ENCODE peak calls at places on chromosomes 3 and 15, in ten cellular contexts. E is CD4-positive, alpha-beta memory T cell; Z is mammary epithelial cell; O is mesendoderm; Q is Peyer's patch; H is esophagus squamous epithelium; S is testis; T is DND-41; V is heart right ventricle; M is left ventricle myocardium inferior. U is an unnamed sample. For H3K4me1, the result is how much of the 10 kb centered on the place peaks cover.

GRCh38 chr3:42042747-42043115 is 48.4 kb upstream of the TRAK1 start:
- DNase-seq in E (no peak), Z (no peak), O (no peak), Q (peak), H (no peak), S (no peak), T (no peak), V (no peak), M (no peak), U (no peak)

GRCh38 chr15:73560501-73561117 is 72.6 kb downstream of the NPTN start:
- DNase-seq in E (peak), Z (peak), O (peak), Q (no peak), H (no peak), S (no peak), T (peak), V (peak), M (no peak), U (no peak)

GRCh38 chr3:149844073-149844472 is 31.1 kb downstream of the RNF13 start:
- DNase-seq in E (no peak), Z (no peak), O (no peak), Q (no peak), H (no peak), S (no peak), T (no peak), V (no peak), M (no peak), U (no peak)

GRCh38 chr3:46845860-46846623 is 17.2 kb downstream of the MYL3 start:
- DNase-seq in E (peak), Z (peak), O (peak), Q (peak), H (no peak), S (peak), T (no peak), V (peak), M (peak), U (peak)

GRCh38 chr15:101694261-101694660 is 30.0 kb downstream of the TARS3 start:
- DNase-seq in E (no peak), Z (peak), O (peak), Q (no peak), H (no peak), S (no peak), T (no peak), V (no peak), M (no peak), U (no peak)

GRCh38 chr15:100771745-100772144 is 107.9 kb upstream of the ALDH1A3 start:
- DNase-seq in E (no peak), Z (no peak), O (no peak), Q (peak), H (no peak), S (peak), T (no peak), V (no peak), M (no peak), U (no peak)

GRCh38 chr3:111810909-111811308 is 48.2 kb upstream of the PHLDB2 start:
- DNase-seq in E (no peak), Z (peak), O (no peak), Q (no peak), H (no peak), S (no peak), T (no peak), V (no peak), M (no peak), U (no peak)

GRCh38 chr3:162602619-162603018 is 1106.0 kb downstream of the OTOL1 start:
- DNase-seq in E (no peak), Z (no peak), O (no peak), Q (no peak), H (no peak), S (no peak), T (no peak), V (no peak), M (no peak), U (no peak)

GRCh38 chr15:70308011-70308761 is 210.5 kb upstream of the TLE3 start:
- DNase-seq in E (no peak), Z (no peak), O (no peak), Q (peak), H (no peak), S (no peak), T (peak), V (no peak), M (no peak), U (no peak)

GRCh38 chr3:22016197-22016596 is 265.2 kb upstream of the ZNF385D start:
- DNase-seq in E (no peak), Z (no peak), O (peak), Q (no peak), H (no peak), S (no peak), T (no peak), V (no peak), M (no peak), U (no peak)

GRCh38 chr3:120180731-120181412 is 86.6 kb upstream of the GSK3B start:
- DNase-seq in E (no peak), Z (peak), O (no peak), Q (no peak), H (no peak), S (no peak), T (no peak), V (no peak), M (no peak), U (no peak)

GRCh38 chr3:43894176-43895049 is 203.7 kb downstream of the ABHD5 start:
- DNase-seq in E (no peak), Z (peak), O (peak), Q (peak), H (no peak), S (peak), T (no peak), V (peak), M (peak), U (no peak)

GRCh38 chr15:40787344-40787841 is 17.6 kb downstream of the C15orf62 start:
- DNase-seq in E (peak), Z (peak), O (peak), Q (peak), H (no peak), S (no peak), T (peak), V (no peak), M (no peak), U (no peak)

DNA sequence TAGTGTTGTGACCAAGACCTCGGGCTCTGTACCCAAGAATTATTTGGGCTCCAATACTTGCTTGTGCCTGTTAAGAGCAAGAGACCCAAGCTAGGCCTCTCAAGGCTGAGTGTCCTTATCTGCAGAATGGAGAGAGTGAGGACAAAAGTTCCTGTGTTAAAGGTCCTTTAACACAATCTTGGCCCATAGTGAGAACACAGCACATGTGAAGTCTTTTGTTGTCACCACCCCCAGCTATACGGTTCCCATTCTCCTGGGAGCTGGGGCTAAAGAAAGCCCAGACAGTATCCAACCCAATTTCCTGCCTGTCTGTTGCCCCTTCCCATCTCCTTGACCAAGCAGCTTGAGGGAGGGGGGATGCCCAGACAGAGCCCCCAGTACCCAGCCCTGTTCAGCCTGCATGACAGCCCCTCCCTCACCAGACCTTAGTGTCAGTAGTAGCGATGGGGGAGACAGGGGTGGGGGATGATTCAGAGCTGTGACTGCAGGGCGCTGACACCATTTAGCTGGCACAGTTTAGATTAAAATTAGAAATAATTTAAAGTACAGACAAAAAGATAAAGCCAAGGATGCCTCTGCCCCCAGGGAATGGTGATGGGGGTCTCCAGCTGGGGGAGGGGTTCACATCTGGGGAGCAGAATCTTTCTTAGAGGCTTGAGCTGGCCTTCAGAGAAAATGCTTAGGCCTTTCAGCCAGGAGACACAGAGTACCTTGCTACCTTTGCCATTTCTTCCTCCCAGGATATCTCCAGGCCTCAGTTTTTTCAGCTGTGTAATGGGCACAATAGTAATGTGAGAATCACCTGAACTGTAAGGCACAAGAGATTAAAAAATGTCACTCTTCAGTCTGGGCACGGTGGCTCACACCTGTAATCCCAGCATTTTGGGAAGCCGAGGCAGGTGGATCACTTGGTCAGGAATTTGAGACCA is 2.7 kb downstream of the PRKCD start:
- DNase-seq in E (no peak), Z (no peak), O (peak), Q (no peak), H (no peak), S (peak), T (no peak), V (no peak), M (no peak), U (no peak)
- H3K4me1 ChIP-seq in E (under half), Z (half or more), O (under half), Q (under half), H (under half), S (under half), T (under half), V (under half), M (half or more), U (under half)

GRCh38 chr3:109177888-109178287 is 41.4 kb downstream of the C3orf85 start:
- DNase-seq in E (no peak), Z (no peak), O (no peak), Q (no peak), H (no peak), S (no peak), T (no peak), V (no peak), M (no peak), U (no peak)
- H3K4me1 ChIP-seq in E (under half), Z (under half), O (under half), Q (under half), H (under half), S (under half), T (under half), V (under half), M (under half), U (under half)

GRCh38 chr15:56923174-56923579 is 4.7 kb downstream of the TCF12 start:
- DNase-seq in E (no peak), Z (no peak), O (no peak), Q (no peak), H (no peak), S (no peak), T (no peak), V (no peak), M (no peak), U (no peak)
- H3K4me1 ChIP-seq in E (half or more), Z (under half), O (under half), Q (under half), H (under half), S (under half), T (half or more), V (half or more), M (half or more), U (under half)

GRCh38 chr15:51088585-51088984 is 6.1 kb downstream of the TNFAIP8L3 start:
- DNase-seq in E (no peak), Z (no peak), O (no peak), Q (no peak), H (no peak), S (no peak), T (no peak), V (no peak), M (no peak), U (no peak)
- H3K4me1 ChIP-seq in E (under half), Z (under half), O (under half), Q (under half), H (under half), S (under half), T (under half), V (under half), M (under half), U (under half)

DNA sequence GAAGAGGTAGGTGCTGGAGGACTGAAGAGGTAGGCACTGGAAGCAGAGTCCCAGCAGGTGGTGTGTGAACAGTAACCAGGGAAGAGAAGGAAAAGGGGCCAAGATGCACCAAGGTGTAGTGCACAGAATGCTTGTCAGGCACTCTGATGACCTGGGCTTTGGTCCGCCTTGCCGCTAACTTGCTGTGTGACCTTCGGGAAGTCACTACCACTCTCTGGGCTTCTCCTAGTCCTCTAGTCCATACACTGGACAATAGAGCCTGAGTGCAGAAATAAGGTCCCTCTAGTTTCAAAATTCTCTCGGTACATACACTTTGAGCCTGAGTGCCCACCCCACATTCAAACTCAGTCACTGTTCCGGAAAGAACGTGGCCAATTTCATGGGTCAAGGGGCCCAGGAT is 24.1 kb downstream of the ANP32A start:
- DNase-seq in E (no peak), Z (no peak), O (no peak), Q (no peak), H (no peak), S (no peak), T (no peak), V (no peak), M (no peak), U (no peak)
- H3K4me1 ChIP-seq in E (half or more), Z (under half), O (under half), Q (under half), H (half or more), S (under half), T (under half), V (half or more), M (half or more), U (half or more)

GRCh38 chr3:71050521-71051258 is 532.8 kb downstream of the FOXP1 start:
- DNase-seq in E (peak), Z (peak), O (no peak), Q (no peak), H (no peak), S (no peak), T (no peak), V (no peak), M (no peak), U (no peak)

GRCh38 chr3:71046791-71047190 is 536.7 kb downstream of the FOXP1 start:
- DNase-seq in E (no peak), Z (no peak), O (peak), Q (no peak), H (no peak), S (no peak), T (no peak), V (no peak), M (no peak), U (no peak)

GRCh38 chr3:71050133-71050520 is 533.4 kb downstream of the FOXP1 start:
- DNase-seq in E (no peak), Z (no peak), O (peak), Q (no peak), H (no peak), S (no peak), T (no peak), V (no peak), M (no peak), U (no peak)

GRCh38 chr3:71047616-71048531 is 535.7 kb downstream of the FOXP1 start:
- DNase-seq in E (no peak), Z (no peak), O (no peak), Q (no peak), H (no peak), S (no peak), T (no peak), V (no peak), M (no peak), U (no peak)

GRCh38 chr3:71048948-71049347 is 534.6 kb downstream of the FOXP1 start:
- DNase-seq in E (no peak), Z (no peak), O (peak), Q (no peak), H (no peak), S (no peak), T (no peak), V (peak), M (no peak), U (no peak)
- H3K4me1 ChIP-seq in E (half or more), Z (under half), O (under half), Q (under half), H (under half), S (under half), T (under half), V (half or more), M (half or more), U (half or more)

GRCh38 chr15:77228831-77229230 is 157.9 kb upstream of the TSPAN3 start:
- DNase-seq in E (no peak), Z (no peak), O (no peak), Q (no peak), H (no peak), S (no peak), T (no peak), V (no peak), M (no peak), U (no peak)
- H3K4me1 ChIP-seq in E (under half), Z (under half), O (under half), Q (under half), H (under half), S (under half), T (under half), V (under half), M (under half), U (under half)

GRCh38 chr3:58063022-58063421 is 54.8 kb downstream of the FLNB start:
- DNase-seq in E (no peak), Z (no peak), O (no peak), Q (no peak), H (no peak), S (no peak), T (no peak), V (no peak), M (no peak), U (no peak)

GRCh38 chr3:58062469-58062868 is 54.2 kb downstream of the FLNB start:
- DNase-seq in E (no peak), Z (no peak), O (no peak), Q (no peak), H (no peak), S (no peak), T (no peak), V (no peak), M (no peak), U (no peak)

GRCh38 chr3:58064923-58065638 is 56.9 kb downstream of the FLNB start:
- DNase-seq in E (no peak), Z (no peak), O (no peak), Q (no peak), H (no peak), S (no peak), T (no peak), V (no peak), M (no peak), U (no peak)

GRCh38 chr3:58065700-58066167 is 57.5 kb downstream of the FLNB start:
- DNase-seq in E (no peak), Z (no peak), O (peak), Q (no peak), H (no peak), S (no peak), T (no peak), V (no peak), M (no peak), U (no peak)

GRCh38 chr3:58063424-58063823 is 55.2 kb downstream of the FLNB start:
- DNase-seq in E (no peak), Z (peak), O (no peak), Q (peak), H (no peak), S (peak), T (no peak), V (no peak), M (no peak), U (no peak)
- H3K4me1 ChIP-seq in E (under half), Z (under half), O (under half), Q (under half), H (under half), S (under half), T (under half), V (half or more), M (half or more), U (under half)